ENCODE peak calls at places on chromosome 18, in six cellular contexts. One of them, this sample, is unnamed.

GRCh38 chr18:47075098-47075883 is 39.9 kb upstream of the ELOA2 start:
- DNase-seq in HepG2: no peak
- DNase-seq in K562: no peak
- DNase-seq in H1: no peak
- DNase-seq in GM12878: no peak
- DNase-seq in GM12891: no peak
- DNase-seq in this sample: no peak

GRCh38 chr18:46768166-46768921 is 11.5 kb upstream of the ST8SIA5 start:
- DNase-seq in K562: no peak
- DNase-seq in GM12878: no peak
- DNase-seq in H1: no peak
- DNase-seq in GM12891: no peak
- DNase-seq in HepG2: no peak
- DNase-seq in this sample: no peak

GRCh38 chr18:36572135-36572856 is 256.5 kb downstream of the TPGS2 start:
- DNase-seq in H1: no peak
- DNase-seq in K562: peak; percentile 22
- DNase-seq in GM12878: peak; percentile 38
- DNase-seq in HepG2: peak; percentile 19
- DNase-seq in GM12891: no peak
- DNase-seq in this sample: no peak

GRCh38 chr18:79396431-79397287 is 929 bp downstream of the NFATC1 start:
- DNase-seq in H1: peak; percentile 72
- DNase-seq in GM12891: no peak
- DNase-seq in HepG2: no peak
- DNase-seq in GM12878: no peak
- DNase-seq in K562: no peak
- DNase-seq in this sample: no peak

GRCh38 chr18:69895081-69896047 is 52.3 kb downstream of the CD226 start:
- DNase-seq in GM12891: no peak
- DNase-seq in K562: no peak
- DNase-seq in GM12878: no peak
- DNase-seq in HepG2: no peak
- DNase-seq in H1: no peak
- DNase-seq in this sample: no peak

GRCh38 chr18:35511428-35511827 is 13.7 kb upstream of the INO80C start:
- DNase-seq in H1: peak; percentile 29
- DNase-seq in GM12891: no peak
- DNase-seq in K562: no peak
- DNase-seq in GM12878: peak; percentile 79
- DNase-seq in HepG2: no peak
- DNase-seq in this sample: no peak

GRCh38 chr18:75210274-75211001 is at the start of gene TSHZ1:
- DNase-seq in H1: no peak
- DNase-seq in HepG2: peak; percentile 85
- DNase-seq in K562: peak; percentile 20
- DNase-seq in GM12891: no peak
- DNase-seq in GM12878: peak; percentile 59
- DNase-seq in this sample: no peak

GRCh38 chr18:77470836-77471413 is 221.3 kb downstream of the GALR1 start:
- DNase-seq in H1: no peak
- DNase-seq in GM12878: no peak
- DNase-seq in HepG2: no peak
- DNase-seq in GM12891: no peak
- DNase-seq in K562: no peak
- DNase-seq in this sample: no peak

GRCh38 chr18:56108486-56109367 is 520.7 kb upstream of the TCF4 start:
- DNase-seq in GM12878: no peak
- DNase-seq in HepG2: no peak
- DNase-seq in H1: no peak
- DNase-seq in GM12891: no peak
- DNase-seq in K562: no peak
- DNase-seq in this sample: no peak

GRCh38 chr18:10143601-10144000 is 229.8 kb downstream of the VAPA start:
- DNase-seq in GM12878: no peak
- DNase-seq in K562: no peak
- DNase-seq in H1: no peak
- DNase-seq in GM12891: no peak
- DNase-seq in HepG2: no peak
- DNase-seq in this sample: no peak

GRCh38 chr18:10140928-10141327 is 227.1 kb downstream of the VAPA start:
- DNase-seq in H1: peak; percentile 45
- DNase-seq in K562: no peak
- DNase-seq in HepG2: peak; percentile 85
- DNase-seq in GM12878: no peak
- DNase-seq in GM12891: no peak
- DNase-seq in this sample: no peak

GRCh38 chr18:10142056-10142455 is 228.2 kb downstream of the VAPA start:
- DNase-seq in GM12891: no peak
- DNase-seq in H1: no peak
- DNase-seq in HepG2: no peak
- DNase-seq in K562: no peak
- DNase-seq in GM12878: no peak
- DNase-seq in this sample: no peak

GRCh38 chr18:10141559-10141958 is 227.7 kb downstream of the VAPA start:
- DNase-seq in GM12891: no peak
- DNase-seq in GM12878: no peak
- DNase-seq in K562: no peak
- DNase-seq in HepG2: no peak
- DNase-seq in H1: peak; percentile 35
- DNase-seq in this sample: no peak

DNA sequence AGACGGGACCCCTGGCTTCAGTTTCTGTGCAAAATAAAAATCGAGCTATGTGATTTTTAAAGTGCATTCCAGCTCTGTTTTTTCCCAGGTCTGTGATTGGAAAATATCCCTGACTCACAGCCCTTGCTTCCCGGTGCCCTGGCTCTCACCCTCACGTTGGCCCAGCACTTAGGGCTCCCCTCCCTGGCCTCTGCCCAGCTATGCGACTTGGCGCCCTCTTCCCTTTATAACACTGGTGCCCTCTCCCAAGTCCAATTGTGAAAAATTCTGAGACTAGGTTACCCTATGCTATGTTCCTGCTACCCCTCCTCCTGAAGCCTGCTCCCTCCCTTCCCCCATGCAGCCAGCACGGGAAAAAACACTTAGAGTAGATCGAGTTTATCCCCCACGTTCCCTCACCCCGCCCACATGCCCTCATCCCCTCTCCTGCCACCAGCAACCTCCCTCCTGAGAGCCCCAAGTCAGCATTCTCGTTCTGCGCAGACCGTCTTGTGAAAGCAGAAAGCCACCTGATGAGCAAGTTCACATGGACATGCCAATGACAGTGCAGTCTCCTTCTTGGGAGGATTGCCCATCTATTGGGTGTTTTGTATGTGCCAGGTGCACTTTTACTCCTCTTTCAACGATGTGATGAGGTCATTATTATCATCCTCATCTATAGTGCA is 228.8 kb downstream of the VAPA start:
- DNase-seq in HepG2: no peak
- DNase-seq in GM12878: no peak
- DNase-seq in H1: peak; percentile 43
- DNase-seq in K562: no peak
- DNase-seq in GM12891: no peak
- DNase-seq in this sample: no peak
- TF ChIP-seq TAF1 in HepG2: no peak
- TF ChIP-seq TAF1 in GM12878: no peak
- TF ChIP-seq TAF1 in H1: no peak
- TF ChIP-seq TAF1 in K562: no peak
- TF ChIP-seq TAF1 in GM12891: no peak
- TF ChIP-seq TAF1 in this sample: no peak

GRCh38 chr18:24014986-24015896 is 687 bp downstream of the TTC39C start:
- DNase-seq in H1: no peak
- DNase-seq in GM12891: no peak
- DNase-seq in GM12878: no peak
- DNase-seq in HepG2: peak; percentile 13
- DNase-seq in K562: no peak
- DNase-seq in this sample: peak; percentile 30

GRCh38 chr18:24016643-24017042 is 2.1 kb downstream of the TTC39C start:
- DNase-seq in GM12878: no peak
- DNase-seq in H1: no peak
- DNase-seq in K562: no peak
- DNase-seq in HepG2: peak; percentile 52
- DNase-seq in GM12891: no peak
- DNase-seq in this sample: no peak

GRCh38 chr18:24013061-24013460 is 1.5 kb upstream of the TTC39C start:
- DNase-seq in HepG2: no peak
- DNase-seq in H1: no peak
- DNase-seq in GM12878: no peak
- DNase-seq in K562: no peak
- DNase-seq in GM12891: no peak
- DNase-seq in this sample: no peak

GRCh38 chr18:24015897-24016631 is 1.5 kb downstream of the TTC39C start:
- DNase-seq in GM12891: no peak
- DNase-seq in H1: no peak
- DNase-seq in K562: no peak
- DNase-seq in GM12878: no peak
- DNase-seq in HepG2: no peak
- DNase-seq in this sample: no peak

GRCh38 chr18:24014062-24014985 is at the start of gene TTC39C:
- DNase-seq in H1: peak; percentile 79
- DNase-seq in K562: peak; percentile 69
- DNase-seq in GM12891: peak; percentile 73
- DNase-seq in HepG2: no peak
- DNase-seq in GM12878: no peak
- DNase-seq in this sample: peak; percentile 63
- TF ChIP-seq POLR2A in H1: no peak
- TF ChIP-seq POLR2A in K562: no peak
- TF ChIP-seq POLR2A in GM12891: peak; percentile 44
- TF ChIP-seq POLR2A in HepG2: no peak
- TF ChIP-seq POLR2A in GM12878: peak; percentile 81
- TF ChIP-seq POLR2A in this sample: peak; percentile 63

GRCh38 chr18:8218263-8218662 is 391.0 kb upstream of the RAB12 start:
- DNase-seq in HepG2: no peak
- DNase-seq in H1: no peak
- DNase-seq in GM12878: no peak
- DNase-seq in K562: no peak
- DNase-seq in GM12891: no peak
- DNase-seq in this sample: no peak
- TF ChIP-seq TAF1 in HepG2: no peak
- TF ChIP-seq TAF1 in H1: no peak
- TF ChIP-seq TAF1 in GM12878: no peak
- TF ChIP-seq TAF1 in K562: no peak
- TF ChIP-seq TAF1 in GM12891: no peak
- TF ChIP-seq TAF1 in this sample: no peak

DNA sequence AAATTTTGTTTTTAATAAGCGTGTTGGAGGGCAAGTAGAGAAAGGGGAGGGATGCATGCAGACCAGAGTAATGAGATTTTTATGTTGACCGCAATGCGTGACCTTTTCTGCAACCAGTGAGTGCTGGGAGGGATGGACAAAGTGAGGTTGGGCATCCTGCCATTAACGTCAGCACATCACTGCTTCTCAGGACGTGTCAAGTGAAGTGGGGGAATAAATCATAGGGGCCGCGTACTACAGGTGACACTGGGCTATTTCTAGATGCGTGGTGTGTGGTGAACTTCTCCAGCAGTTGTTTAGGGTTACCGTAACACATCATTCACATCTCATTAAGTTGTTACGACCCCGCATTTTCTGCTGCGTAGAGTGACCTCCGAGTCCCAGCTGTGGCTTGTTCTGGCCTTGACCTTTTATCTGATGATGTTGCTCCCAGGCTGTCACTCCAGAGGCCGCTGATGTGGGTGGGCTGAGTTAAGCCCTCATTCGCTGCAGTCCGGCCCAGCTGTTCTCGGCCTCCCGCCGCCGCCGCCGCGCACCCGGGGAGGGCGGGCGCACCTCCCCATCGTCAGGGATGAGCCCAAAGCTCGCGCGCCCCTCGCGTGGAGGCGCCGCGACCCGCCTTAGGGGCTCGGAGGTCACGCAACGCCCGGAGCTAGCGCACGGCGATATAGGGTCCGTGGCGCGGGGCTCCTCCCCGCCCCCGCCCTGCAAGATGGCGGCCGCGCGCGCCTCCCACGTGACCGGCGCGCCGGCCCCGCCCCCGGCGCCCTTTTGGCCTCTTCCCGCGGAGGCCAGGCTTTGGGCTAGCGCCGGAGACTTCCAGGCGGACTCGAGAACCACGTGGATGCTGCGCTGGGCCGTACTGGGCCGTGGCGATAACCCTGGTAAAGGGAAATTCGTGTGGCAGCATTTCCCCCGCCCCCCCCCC is 3.5 kb downstream of the ZCCHC2 start:
- DNase-seq in H1: peak; percentile 80
- DNase-seq in GM12878: peak; percentile 48
- DNase-seq in K562: peak; percentile 74
- DNase-seq in GM12891: no peak
- DNase-seq in HepG2: peak; percentile 87
- DNase-seq in this sample: peak; percentile 53
- TF ChIP-seq POLR2A in H1: peak; percentile 62
- TF ChIP-seq POLR2A in GM12878: peak; percentile 94
- TF ChIP-seq POLR2A in K562: peak; percentile 64
- TF ChIP-seq POLR2A in GM12891: peak; percentile 48
- TF ChIP-seq POLR2A in HepG2: no peak
- TF ChIP-seq POLR2A in this sample: peak; percentile 74

GRCh38 chr18:39966275-39966674 is 1988.8 kb upstream of the PIK3C3 start:
- DNase-seq in H1: peak; percentile 54
- DNase-seq in K562: no peak
- DNase-seq in GM12891: no peak
- DNase-seq in GM12878: no peak
- DNase-seq in HepG2: no peak
- DNase-seq in this sample: no peak
- TF ChIP-seq TAF1 in H1: no peak
- TF ChIP-seq TAF1 in K562: no peak
- TF ChIP-seq TAF1 in GM12891: no peak
- TF ChIP-seq TAF1 in GM12878: no peak
- TF ChIP-seq TAF1 in HepG2: no peak
- TF ChIP-seq TAF1 in this sample: no peak

GRCh38 chr18:58263055-58263732 is 219.2 kb downstream of the NEDD4L start:
- DNase-seq in H1: no peak
- DNase-seq in HepG2: no peak
- DNase-seq in GM12891: no peak
- DNase-seq in GM12878: no peak
- DNase-seq in K562: no peak
- DNase-seq in this sample: no peak
- TF ChIP-seq POLR2A in H1: no peak
- TF ChIP-seq POLR2A in HepG2: no peak
- TF ChIP-seq POLR2A in GM12891: no peak
- TF ChIP-seq POLR2A in GM12878: no peak
- TF ChIP-seq POLR2A in K562: no peak
- TF ChIP-seq POLR2A in this sample: no peak